ENCODE peak calls at places on chromosomes 11 and 22, in five cellular contexts. V is non-pigmented ciliary epithelial cell; C is stimulated activated CD4-positive, alpha-beta T cell treated with anti-CD3 and anti-CD28 coated beads, TNF-alpha, amount 100 ng/mL, for 4 hours; A is AG09309; R is T-helper 1 cell. J is an unnamed sample.

GRCh38 chr11:123238297-123238696 is 43.2 kb upstream of the CLMP start:
- DNase-seq in V (no peak), C (no peak), A (no peak), R (no peak), J (no peak)

GRCh38 chr11:64990222-64990918 is 6.4 kb downstream of the BATF2 start:
- DNase-seq in V (no peak), C (no peak), A (no peak), R (no peak), J (no peak)

GRCh38 chr11:44851496-44851895 is 99.2 kb downstream of the TP53I11 start:
- DNase-seq in V (no peak), C (no peak), A (no peak), R (no peak), J (no peak)

GRCh38 chr22:49025791-49026475 is 801.7 kb downstream of the BRD1 start:
- DNase-seq in V (no peak), C (no peak), A (no peak), R (no peak), J (no peak)

GRCh38 chr11:350723-351255 is 18.5 kb upstream of the B4GALNT4 start:
- DNase-seq in V (no peak), C (no peak), A (no peak), R (no peak), J (no peak)

GRCh38 chr11:2981130-2981529 is 11.0 kb downstream of the NAP1L4 start:
- DNase-seq in V (no peak), C (no peak), A (no peak), R (no peak), J (no peak)

GRCh38 chr22:20194681-20195593 is 44.1 kb upstream of the CCDC188 start:
- DNase-seq in V (no peak), C (no peak), A (no peak), R (no peak), J (no peak)

GRCh38 chr11:72352859-72353551 is 81.3 kb downstream of the CLPB start:
- DNase-seq in V (peak; percentile 44), C (no peak), A (peak; percentile 70), R (no peak), J (peak; percentile 59)

GRCh38 chr11:96331556-96332168 is 11.3 kb downstream of the MAML2 start:
- DNase-seq in V (no peak), C (no peak), A (no peak), R (no peak), J (no peak)

GRCh38 chr22:38203855-38204497 is 2.2 kb downstream of the MAFF start:
- DNase-seq in V (no peak), C (no peak), A (no peak), R (no peak), J (no peak)

GRCh38 chr22:47625531-47626427 is 863.3 kb downstream of the TBC1D22A start:
- DNase-seq in V (no peak), C (no peak), A (no peak), R (no peak), J (no peak)

GRCh38 chr11:74466916-74467885 is at the start of gene KCNE3:
- DNase-seq in V (no peak), C (no peak), A (no peak), R (no peak), J (no peak)

GRCh38 chr11:106420048-106420665 is 342.7 kb downstream of the AASDHPPT start:
- DNase-seq in V (no peak), C (no peak), A (no peak), R (no peak), J (no peak)

GRCh38 chr11:102874842-102875241 is at the start of gene MMP12:
- DNase-seq in V (no peak), C (no peak), A (no peak), R (no peak), J (no peak)

GRCh38 chr11:44949160-44950035 is 1.3 kb downstream of the TP53I11 start:
- DNase-seq in V (no peak), C (peak; percentile 17), A (no peak), R (no peak), J (no peak)

GRCh38 chr22:38973289-38974169 is 8.6 kb upstream of the APOBEC3B start:
- DNase-seq in V (no peak), C (no peak), A (no peak), R (no peak), J (no peak)

GRCh38 chr11:124938206-124938765 is 2.4 kb upstream of the HEPACAM start:
- DNase-seq in V (no peak), C (no peak), A (no peak), R (no peak), J (no peak)

GRCh38 chr22:17205432-17205831 is 13.8 kb downstream of the ADA2 start:
- DNase-seq in V (no peak), C (no peak), A (no peak), R (no peak), J (no peak)

GRCh38 chr11:3967695-3968094 is 112.2 kb downstream of the STIM1 start:
- DNase-seq in V (no peak), C (no peak), A (no peak), R (no peak), J (no peak)

GRCh38 chr11:119113716-119114115 is 6.6 kb downstream of the C2CD2L start:
- DNase-seq in V (no peak), C (no peak), A (no peak), R (no peak), J (no peak)

GRCh38 chr11:128796275-128796674 is 70.8 kb downstream of the KCNJ1 start:
- DNase-seq in V (no peak), C (no peak), A (no peak), R (no peak), J (no peak)

GRCh38 chr11:16936643-16937042 is 77.6 kb downstream of the PLEKHA7 start:
- DNase-seq in V (no peak), C (no peak), A (no peak), R (no peak), J (no peak)

GRCh38 chr11:33691051-33691864 is 9.4 kb downstream of the C11orf91 start:
- DNase-seq in V (no peak), C (no peak), A (no peak), R (no peak), J (no peak)

GRCh38 chr11:12053606-12054361 is 45.4 kb upstream of the DKK3 start:
- DNase-seq in V (no peak), C (no peak), A (no peak), R (no peak), J (no peak)

GRCh38 chr11:72040497-72041363 is 39.6 kb downstream of the NUMA1 start:
- DNase-seq in V (peak; percentile 59), C (peak; percentile 56), A (peak; percentile 83), R (peak; percentile 69), J (peak; percentile 85)

GRCh38 chr11:15699978-15700377 is 585.3 kb downstream of the INSC start:
- DNase-seq in V (no peak), C (no peak), A (no peak), R (no peak), J (no peak)

J was measured in HFF-Myc.